ENCODE peak calls at places on chromosomes 5 and 9, in seven cellular contexts. F is activated CD8-positive, alpha-beta memory T cell treated with anti-CD3 and anti-CD28 coated beads for 4 hours; Z is ureter; T is CD8-positive, alpha-beta memory T cell; E is effector memory CD8-positive, alpha-beta T cell; O is left cardiac atrium; V is NCI-H1092. I is an unnamed sample.
A peak's percentile ranks its signal among the peaks of the same experiment; 100 is the strongest.

GRCh38 chr5:158538506-158539074 is 561.1 kb downstream of the EBF1 start:
- DNase-seq in E (no peak), Z (no peak), V (no peak), T (no peak), F (no peak), O (no peak), I (no peak)

GRCh38 chr5:153559926-153560325 is 69.5 kb downstream of the GRIA1 start:
- DNase-seq in V (no peak), F (no peak), T (no peak), O (no peak), E (no peak), Z (no peak), I (peak; percentile 34)

GRCh38 chr9:34517185-34517584 is 5.6 kb downstream of the ENHO start:
- DNase-seq in F (no peak), O (no peak), V (no peak), T (no peak), Z (no peak), E (no peak), I (no peak)

GRCh38 chr9:75950983-75951382 is 60.5 kb downstream of the PCSK5 start:
- DNase-seq in T (no peak), Z (no peak), V (no peak), E (no peak), O (no peak), F (no peak), I (no peak)

GRCh38 chr5:135012951-135013391 is 21.1 kb downstream of the PITX1 start:
- DNase-seq in F (no peak), V (no peak), E (no peak), Z (peak; percentile 40), O (no peak), T (no peak), I (no peak)

GRCh38 chr9:20664501-20664900 is 19.6 kb upstream of the FOCAD start:
- DNase-seq in T (no peak), E (no peak), Z (no peak), O (no peak), V (no peak), F (no peak), I (no peak)

GRCh38 chr9:130660683-130661460 is 3.5 kb upstream of the PRDM12 start:
- DNase-seq in Z (no peak), T (no peak), E (no peak), F (no peak), O (no peak), V (no peak), I (no peak)

GRCh38 chr9:36855443-36856315 is 178.4 kb downstream of the PAX5 start:
- DNase-seq in Z (no peak), O (no peak), F (peak; percentile 4), V (no peak), T (no peak), E (peak; percentile 38), I (no peak)

GRCh38 chr5:156704139-156704538 is 146.0 kb upstream of the PPP1R2B start:
- DNase-seq in E (no peak), T (no peak), Z (no peak), O (no peak), F (no peak), V (no peak), I (no peak)

GRCh38 chr5:149414405-149415244 is 35.5 kb upstream of the IL17B start:
- DNase-seq in V (no peak), E (no peak), Z (no peak), O (peak; percentile 71), F (no peak), T (no peak), I (no peak)

GRCh38 chr5:122121782-122122465 is 7.4 kb upstream of the ZNF474 start:
- DNase-seq in O (no peak), F (no peak), Z (no peak), E (no peak), T (no peak), V (no peak), I (peak; percentile 33)

GRCh38 chr5:143084452-143084851 is 314.3 kb downstream of the ARHGAP26 start:
- DNase-seq in O (peak; percentile 26), E (no peak), Z (no peak), T (no peak), V (no peak), F (no peak), I (no peak)

GRCh38 chr9:98149422-98149821 is 30.4 kb upstream of the TRIM14 start:
- DNase-seq in T (no peak), Z (no peak), V (no peak), O (no peak), F (no peak), E (no peak), I (no peak)

GRCh38 chr5:168317521-168318147 is 26.2 kb downstream of the WWC1 start:
- DNase-seq in V (peak; percentile 29), E (no peak), T (no peak), Z (no peak), F (no peak), O (no peak), I (peak; percentile 100)

GRCh38 chr9:106755727-106756126 is 107.2 kb upstream of the ZNF462 start:
- DNase-seq in T (no peak), O (no peak), V (peak; percentile 74), Z (no peak), E (no peak), F (no peak), I (no peak)

GRCh38 chr5:107526-107925 is 15.6 kb downstream of the PLEKHG4B start:
- DNase-seq in V (no peak), O (no peak), T (no peak), F (no peak), E (no peak), Z (no peak), I (no peak)

GRCh38 chr9:13810510-13810909 is 503.4 kb downstream of the NFIB start:
- DNase-seq in Z (no peak), T (no peak), E (no peak), F (no peak), V (no peak), O (no peak), I (peak; percentile 52)

GRCh38 chr5:147507480-147508126 is 2.3 kb downstream of the DPYSL3 start:
- DNase-seq in Z (no peak), E (no peak), T (no peak), O (peak; percentile 37), V (no peak), F (no peak), I (peak; percentile 48)

GRCh38 chr5:64594601-64595518 is 89.0 kb downstream of the RGS7BP start:
- DNase-seq in F (no peak), T (no peak), O (no peak), Z (no peak), V (no peak), E (no peak), I (no peak)

GRCh38 chr9:33868430-33869000 is 51.6 kb downstream of the UBE2R2 start:
- DNase-seq in F (no peak), E (no peak), Z (no peak), O (no peak), T (no peak), V (no peak), I (peak; percentile 1)

GRCh38 chr5:170591055-170591454 is 87.2 kb downstream of the KCNIP1 start:
- DNase-seq in F (no peak), Z (no peak), O (no peak), E (no peak), T (no peak), V (no peak), I (no peak)

GRCh38 chr9:136567651-136568287 is 21.9 kb upstream of the NOTCH1 start:
- DNase-seq in O (peak; percentile 83), V (no peak), Z (peak; percentile 86), F (no peak), T (no peak), E (no peak), I (peak; percentile 88)

GRCh38 chr5:140295414-140295813 is 7.5 kb downstream of the PFDN1 start:
- DNase-seq in V (no peak), T (no peak), O (peak; percentile 55), Z (no peak), E (no peak), F (no peak), I (peak; percentile 99)

GRCh38 chr9:138043061-138043410 is 165.5 kb downstream of the CACNA1B start:
- DNase-seq in T (no peak), E (no peak), F (no peak), O (no peak), V (no peak), Z (no peak), I (no peak)

GRCh38 chr9:87748895-87749294 is 23.0 kb downstream of the CTSL start:
- DNase-seq in Z (no peak), E (no peak), V (no peak), T (no peak), O (no peak), F (no peak), I (no peak)

GRCh38 chr5:87147441-87147840 is 120.2 kb upstream of the RASA1 start:
- DNase-seq in T (no peak), Z (no peak), V (no peak), E (no peak), O (no peak), F (no peak), I (no peak)

GRCh38 chr5:150522504-150523464 is 14.9 kb downstream of the NDST1 start:
- DNase-seq in T (no peak), E (no peak), V (no peak), O (peak; percentile 71), Z (no peak), F (no peak), I (no peak)

GRCh38 chr9:69308217-69308931 is 16.6 kb upstream of the ENTREP1 start:
- DNase-seq in T (no peak), V (no peak), Z (no peak), E (no peak), O (no peak), F (no peak), I (no peak)

GRCh38 chr9:22682536-22683392 is 236.1 kb downstream of the DMRTA1 start:
- DNase-seq in V (no peak), E (no peak), F (no peak), Z (no peak), O (no peak), T (no peak), I (peak; percentile 52)

GRCh38 chr9:133944746-133945135 is 47.4 kb downstream of the VAV2 start:
- DNase-seq in T (no peak), Z (peak; percentile 83), F (no peak), V (no peak), O (peak; percentile 63), E (no peak), I (peak; percentile 87)

GRCh38 chr5:152644316-152644715 is 239.2 kb upstream of the NMUR2 start:
- DNase-seq in V (no peak), Z (no peak), E (no peak), O (no peak), F (no peak), T (no peak), I (no peak)

GRCh38 chr9:83281306-83282255 is 218.6 kb upstream of the RASEF start:
- DNase-seq in F (no peak), V (no peak), E (no peak), Z (no peak), O (peak; percentile 46), T (no peak), I (no peak)

GRCh38 chr5:75007537-75007847 is 44.9 kb downstream of the GCNT4 start:
- DNase-seq in T (no peak), O (no peak), F (no peak), E (no peak), Z (no peak), V (no peak), I (peak; percentile 91)

GRCh38 chr5:138953370-138954256 is 78.5 kb upstream of the LRRTM2 start:
- DNase-seq in Z (peak; percentile 90), E (no peak), F (no peak), O (peak; percentile 92), T (no peak), V (peak; percentile 82), I (no peak)

GRCh38 chr5:80866372-80866771 is 93.8 kb upstream of the RASGRF2 start:
- DNase-seq in E (no peak), F (no peak), Z (no peak), T (no peak), V (no peak), O (no peak), I (no peak)

GRCh38 chr9:133369923-133370322 is 5.9 kb downstream of the SURF4 start:
- DNase-seq in V (no peak), Z (no peak), O (no peak), T (no peak), E (peak; percentile 31), F (no peak), I (no peak)